ENCODE peak calls at places on chromosome 6, in four cellular contexts. Z is HCT116, F is Panc1, E is K562. V is an unnamed sample.
A peak's percentile ranks its signal among the peaks of the same experiment; 100 is the strongest.

GRCh38 chr6:109486068-109486467 is 3.0 kb upstream of the ZBTB24 start:
- DNase-seq in Z (no peak), F (peak; percentile 81), E (no peak), V (peak; percentile 54)

GRCh38 chr6:52161689-52162438 is 24.3 kb upstream of the IL17A start:
- DNase-seq in Z (no peak), F (no peak), E (no peak), V (no peak)

GRCh38 chr6:161228911-161229591 is 44.8 kb downstream of the AGPAT4 start:
- DNase-seq in Z (no peak), F (no peak), E (no peak), V (no peak)

GRCh38 chr6:35599761-35600658 is 87.3 kb upstream of the TULP1 start:
- DNase-seq in Z (no peak), F (no peak), E (no peak), V (no peak)

GRCh38 chr6:63351995-63352586 is 32.3 kb upstream of the LGSN start:
- DNase-seq in Z (peak; percentile 33), F (peak; percentile 41), E (no peak), V (peak; percentile 78)

GRCh38 chr6:131281471-131282270 is 146.4 kb downstream of the AKAP7 start:
- DNase-seq in Z (no peak), F (no peak), E (no peak), V (no peak)

GRCh38 chr6:26003102-26003694 is 40.6 kb downstream of the TRIM38 start:
- DNase-seq in Z (no peak), F (peak; percentile 38), E (peak; percentile 81), V (peak; percentile 63)

GRCh38 chr6:97925504-97925903 is 642.5 kb upstream of the MMS22L start:
- DNase-seq in Z (no peak), F (no peak), E (no peak), V (no peak)

GRCh38 chr6:46781478-46782378 is 11.5 kb upstream of the MEP1A start:
- DNase-seq in Z (peak; percentile 58), F (peak; percentile 24), E (peak; percentile 51), V (peak; percentile 67)

GRCh38 chr6:3304500-3305215 is 45.9 kb downstream of the PSMG4 start:
- DNase-seq in Z (no peak), F (no peak), E (no peak), V (no peak)

GRCh38 chr6:6438286-6438685 is 117.8 kb upstream of the F13A1 start:
- DNase-seq in Z (no peak), F (no peak), E (no peak), V (no peak)
- TF ChIP-seq TCF7L2 in Z (no peak), F (no peak), E (no peak), V (no peak)

GRCh38 chr6:144478487-144478886 is 193.4 kb downstream of the UTRN start:
- DNase-seq in Z (no peak), F (no peak), E (no peak), V (no peak)
- H3K27ac ChIP-seq in Z (no peak overlapping the region), F (no peak overlapping the region), E (no peak overlapping the region), V (no peak overlapping the region)

GRCh38 chr6:149093643-149094042 is 223.9 kb upstream of the TAB2 start:
- DNase-seq in Z (no peak), F (no peak), E (no peak), V (no peak)

GRCh38 chr6:149094934-149095341 is 222.6 kb upstream of the TAB2 start:
- DNase-seq in Z (no peak), F (no peak), E (no peak), V (no peak)

GRCh38 chr6:149095842-149096241 is 221.7 kb upstream of the TAB2 start:
- DNase-seq in Z (no peak), F (no peak), E (no peak), V (no peak)

GRCh38 chr6:149097794-149098193 is 219.7 kb upstream of the TAB2 start:
- DNase-seq in Z (no peak), F (no peak), E (no peak), V (no peak)

DNA sequence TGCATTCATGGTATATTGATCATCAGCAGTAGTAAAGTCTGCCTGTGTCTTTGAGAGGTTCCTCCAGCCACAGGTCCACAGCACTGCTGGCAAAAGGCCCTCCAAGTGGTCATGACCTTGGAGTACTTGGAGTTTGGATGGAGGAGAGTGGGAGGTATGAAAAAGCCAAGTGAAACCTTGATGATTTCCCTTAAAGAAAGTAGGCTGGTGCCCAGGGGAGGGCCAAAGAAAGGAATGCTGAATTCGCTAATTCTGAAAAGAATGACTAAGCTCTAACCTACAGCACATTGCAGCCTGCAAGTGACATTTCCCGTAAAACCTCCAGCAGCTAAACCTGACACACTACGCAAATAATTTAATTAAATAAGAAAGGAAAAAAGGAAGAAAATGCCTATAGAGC is 223.4 kb upstream of the TAB2 start:
- DNase-seq in Z (no peak), F (no peak), E (no peak), V (no peak)
- TF ChIP-seq TCF7L2 in Z (no peak), F (no peak), E (no peak), V (no peak)

DNA sequence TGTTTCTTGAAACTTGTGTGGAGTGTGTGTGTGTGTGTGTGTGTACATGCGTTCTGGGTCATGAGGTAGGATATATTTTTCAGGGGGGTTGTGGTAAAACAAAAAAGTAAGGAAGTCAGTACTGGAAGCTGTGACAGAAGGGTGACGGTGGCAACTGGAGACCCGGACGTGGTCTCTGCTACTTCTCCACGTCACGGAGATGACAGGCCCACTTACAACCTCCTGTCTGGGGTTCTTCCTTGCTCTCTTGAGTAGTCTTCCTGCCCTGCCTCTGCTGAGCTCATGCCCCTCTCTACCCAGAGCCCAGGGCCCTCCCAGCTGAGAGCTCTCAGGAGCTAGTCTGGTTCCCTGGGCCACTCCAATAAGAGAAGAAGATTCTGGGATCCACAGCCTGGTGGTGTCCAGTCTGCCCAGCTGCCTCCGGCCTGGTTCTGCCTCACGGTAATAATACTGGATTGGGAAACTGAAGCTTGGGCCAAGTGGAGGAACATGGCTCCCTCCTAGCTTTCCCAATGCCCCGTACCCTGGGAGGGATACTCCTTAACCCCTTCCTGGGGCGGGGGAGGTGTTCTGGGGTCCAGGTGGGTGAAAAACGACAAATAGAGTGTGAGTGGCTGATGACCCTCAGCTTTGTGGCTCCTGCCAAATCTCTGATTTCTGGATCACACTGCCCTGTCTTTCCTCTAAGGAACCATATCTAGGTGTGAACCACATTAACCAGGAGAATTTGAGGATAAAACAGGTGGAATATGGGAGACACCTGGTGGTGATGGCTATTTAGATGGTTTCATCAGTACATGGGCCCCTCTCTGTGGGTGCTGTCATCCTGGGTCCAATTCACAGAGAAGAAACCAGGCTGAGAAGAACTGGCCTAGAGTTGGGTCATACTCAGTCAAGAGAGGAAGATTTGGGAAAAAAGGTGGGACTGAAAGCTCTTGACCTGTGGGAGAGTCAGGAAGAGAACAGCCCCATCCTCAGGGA is 27.2 kb downstream of the VEGFA start:
- DNase-seq in Z (no peak), F (no peak), E (no peak), V (no peak)
- H3K27ac ChIP-seq in Z (no peak overlapping the region), F (no peak overlapping the region), E (no peak overlapping the region), V (no peak overlapping the region)

DNA sequence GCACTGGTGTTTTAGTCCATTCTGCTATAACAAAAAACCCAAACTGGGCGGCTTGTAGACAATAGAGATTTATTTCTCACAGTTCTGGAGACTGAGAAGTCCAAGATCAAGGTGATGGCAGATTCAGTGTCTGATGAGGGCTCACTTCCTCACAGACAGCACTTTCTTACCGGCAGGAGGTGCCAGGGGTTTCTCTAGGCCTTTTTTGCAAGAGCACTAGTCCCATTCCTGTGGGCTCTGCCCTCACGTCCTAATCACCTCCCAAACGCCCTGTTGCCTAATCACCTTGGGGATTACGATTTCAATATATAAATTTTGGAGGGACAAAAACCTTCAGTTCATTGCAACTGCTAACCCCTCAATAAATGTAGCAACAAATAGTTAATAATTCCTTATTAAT is 140.0 kb upstream of the SGK1 start:
- DNase-seq in Z (no peak), F (no peak), E (no peak), V (no peak)
- TF ChIP-seq TCF7L2 in Z (no peak), F (no peak), E (no peak), V (no peak)

DNA sequence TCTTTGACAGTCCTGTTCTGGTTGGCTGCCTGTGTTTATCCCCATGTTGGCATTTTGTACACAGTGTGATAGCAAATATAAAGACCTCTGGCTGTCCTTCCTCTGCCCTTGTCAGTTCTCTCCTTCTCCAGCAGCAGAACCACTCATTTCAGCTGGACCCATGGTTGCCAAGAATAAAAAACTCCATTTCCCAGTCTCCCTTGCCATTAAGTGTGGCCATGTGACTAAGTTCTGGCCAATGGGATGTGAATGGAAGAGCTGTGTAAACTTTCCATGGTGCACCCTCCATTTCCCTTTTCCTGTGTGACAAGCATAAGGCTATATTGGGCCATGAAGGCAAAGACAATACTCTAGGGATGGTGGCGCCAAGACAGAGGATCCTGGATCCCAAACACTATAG is 78.4 kb upstream of the TBC1D7 start:
- DNase-seq in Z (peak; percentile 16), F (no peak), E (no peak), V (peak; percentile 78)
- H3K27ac ChIP-seq in Z (no peak overlapping the region), F (no peak overlapping the region), E (no peak overlapping the region), V (peak overlapping the region; percentile 78)

GRCh38 chr6:144283781-144284473 is 1.2 kb upstream of the UTRN start:
- DNase-seq in Z (no peak), F (no peak), E (no peak), V (no peak)
- TF ChIP-seq TCF7L2 in Z (no peak), F (no peak), E (no peak), V (no peak)

DNA sequence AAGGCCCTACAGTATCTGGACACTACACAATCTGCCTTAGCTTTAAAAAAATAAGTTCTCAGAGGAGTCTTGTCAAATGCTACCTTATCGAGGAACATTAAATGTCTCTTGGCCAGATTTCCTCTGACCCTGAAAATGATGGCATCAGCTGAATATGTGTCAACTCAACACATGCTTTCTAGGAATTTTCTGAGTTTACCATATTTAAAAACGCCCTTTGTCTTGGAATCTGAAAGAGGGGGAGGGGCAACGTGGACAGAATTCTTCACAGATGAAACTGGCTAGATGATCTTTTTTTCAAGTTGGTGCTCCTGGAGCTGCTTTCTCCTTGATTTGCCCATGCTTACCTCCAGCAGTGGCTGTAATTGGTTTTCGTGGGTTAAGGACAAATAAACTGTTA is 5.1 kb downstream of the SOX4 start:
- DNase-seq in Z (no peak), F (no peak), E (no peak), V (no peak)
- H3K27ac ChIP-seq in Z (no peak overlapping the region), F (peak overlapping the region; percentile 98), E (no peak overlapping the region), V (no peak overlapping the region)

GRCh38 chr6:167401525-167402194 is 76.8 kb downstream of the TTLL2 start:
- DNase-seq in Z (no peak), F (no peak), E (no peak), V (no peak)

GRCh38 chr6:167404385-167405049 is 79.6 kb downstream of the TTLL2 start:
- DNase-seq in Z (no peak), F (no peak), E (no peak), V (no peak)

GRCh38 chr6:167403427-167403826 is 78.5 kb downstream of the TTLL2 start:
- DNase-seq in Z (no peak), F (no peak), E (no peak), V (no peak)

GRCh38 chr6:167400482-167401138 is 75.7 kb downstream of the TTLL2 start:
- DNase-seq in Z (no peak), F (no peak), E (no peak), V (no peak)

DNA sequence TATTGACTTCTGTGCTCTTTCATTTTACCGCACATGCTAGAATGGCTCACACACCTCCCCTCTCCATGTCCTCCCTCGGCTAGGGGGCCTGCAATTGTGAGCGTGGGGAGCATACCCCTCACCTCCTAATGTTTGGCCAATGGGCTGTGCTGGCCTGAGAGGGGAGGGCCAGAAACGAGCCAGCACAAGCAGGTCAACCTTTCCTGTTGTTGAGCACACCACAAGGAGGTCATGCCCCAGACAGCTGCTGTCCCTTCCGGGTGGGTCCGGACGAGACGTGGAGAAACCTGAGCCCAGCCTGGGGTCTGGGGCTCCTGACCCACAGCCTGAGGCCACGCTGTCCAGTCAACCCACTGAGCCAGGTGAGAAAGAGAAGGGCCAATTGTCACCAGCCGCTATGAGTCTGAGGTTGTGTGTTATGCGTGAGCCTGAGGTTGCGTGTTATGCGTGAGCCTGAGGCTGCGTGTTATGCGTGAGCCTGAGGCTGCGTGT is 77.4 kb downstream of the TTLL2 start:
- DNase-seq in Z (no peak), F (no peak), E (no peak), V (no peak)
- TF ChIP-seq TCF7L2 in Z (no peak), F (no peak), E (no peak), V (no peak)

V was measured in HepG2.